ENCODE peak calls at places on chromosomes 6 and 20, in eight cellular contexts. O, D, K, B, F, C, U and W are unnamed samples.

GRCh38 chr6:44733868-44734267 is 346.4 kb downstream of the CDC5L start:
- DNase-seq in K (no peak), C (no peak), B (no peak), U (peak), D (peak), F (no peak), O (no peak), W (peak)

GRCh38 chr20:13788167-13788834 is 3.5 kb downstream of the NDUFAF5 start:
- DNase-seq in C (no peak), B (peak), K (no peak), F (peak), O (peak), D (peak), U (peak), W (peak)

GRCh38 chr6:16844183-16844582 is 82.9 kb upstream of the ATXN1 start:
- DNase-seq in C (no peak), D (no peak), O (no peak), F (no peak), K (no peak), U (no peak), B (no peak), W (no peak)

GRCh38 chr6:12832341-12832740 is 115.8 kb downstream of the PHACTR1 start:
- DNase-seq in C (no peak), F (no peak), O (no peak), K (no peak), U (no peak), B (no peak), D (no peak), W (no peak)

GRCh38 chr6:37819802-37820712 is 530 bp downstream of the ZFAND3 start:
- DNase-seq in B (peak), C (peak), F (peak), O (peak), D (peak), K (peak), U (peak), W (peak)

GRCh38 chr20:16761305-16761829 is 13.2 kb downstream of the OTOR start:
- DNase-seq in U (peak), D (peak), F (peak), B (peak), K (peak), O (peak), C (no peak), W (peak)

GRCh38 chr6:79570129-79570801 is 33.0 kb upstream of the LCA5 start:
- DNase-seq in C (no peak), O (peak), B (peak), K (no peak), F (peak), D (no peak), U (peak), W (no peak)

GRCh38 chr6:133587841-133588240 is 301.1 kb upstream of the TCF21 start:
- DNase-seq in O (no peak), C (no peak), D (no peak), F (peak), B (no peak), K (no peak), U (peak), W (no peak)

GRCh38 chr6:110581682-110582081 is 105.3 kb upstream of the SLC22A16 start:
- DNase-seq in C (no peak), B (no peak), K (no peak), D (no peak), F (no peak), O (no peak), U (peak), W (no peak)

GRCh38 chr6:39029156-39030011 is 19.2 kb upstream of the GLP1R start:
- DNase-seq in U (peak), B (peak), O (peak), D (no peak), C (no peak), F (no peak), K (no peak), W (no peak)

GRCh38 chr20:59742351-59743095 is 138.2 kb downstream of the PHACTR3 start:
- DNase-seq in B (no peak), C (no peak), U (no peak), F (no peak), K (no peak), D (no peak), O (no peak), W (no peak)

GRCh38 chr6:41257369-41258195 is 28.9 kb downstream of the TREM1 start:
- DNase-seq in D (peak), B (peak), C (no peak), U (peak), K (peak), F (peak), O (peak), W (peak)

GRCh38 chr6:16731503-16732018 is 29.7 kb downstream of the ATXN1 start:
- DNase-seq in F (no peak), O (no peak), C (no peak), U (no peak), B (peak), D (no peak), K (no peak), W (peak)

GRCh38 chr20:37994512-37994911 is 38.7 kb downstream of the TTI1 start:
- DNase-seq in F (no peak), O (peak), U (peak), B (peak), C (peak), K (no peak), D (peak), W (no peak)

GRCh38 chr6:105319331-105319730 is 83.6 kb downstream of the PREP start:
- DNase-seq in U (peak), C (no peak), F (no peak), O (no peak), K (no peak), B (peak), D (no peak), W (no peak)

GRCh38 chr6:125807293-125807692 is 16.5 kb downstream of the NCOA7 start:
- DNase-seq in O (no peak), F (no peak), D (no peak), K (no peak), U (no peak), C (no peak), B (no peak), W (no peak)

GRCh38 chr20:22921595-22922421 is 113.3 kb upstream of the SSTR4 start:
- DNase-seq in U (peak), F (peak), C (no peak), O (peak), D (no peak), B (peak), K (no peak), W (no peak)

GRCh38 chr6:150373260-150373701 is 4.5 kb downstream of the IYD start:
- DNase-seq in F (peak), D (no peak), B (peak), C (no peak), K (no peak), U (peak), O (peak), W (no peak)

GRCh38 chr6:56794421-56794820 is 151.7 kb upstream of the DST start:
- DNase-seq in F (no peak), O (no peak), K (no peak), B (no peak), D (no peak), C (no peak), U (no peak), W (no peak)

GRCh38 chr6:144588674-144589325 is 303.7 kb downstream of the UTRN start:
- DNase-seq in C (no peak), O (no peak), U (no peak), K (no peak), B (no peak), D (no peak), F (peak), W (no peak)

GRCh38 chr6:45371924-45372582 is 5.7 kb downstream of the SUPT3H start:
- DNase-seq in C (no peak), F (peak), B (no peak), D (no peak), O (no peak), K (no peak), U (no peak), W (no peak)

GRCh38 chr6:27605401-27606342 is 132.8 kb upstream of the ZNF184 start:
- DNase-seq in U (peak), B (peak), K (no peak), F (peak), D (no peak), O (peak), C (no peak), W (no peak)

GRCh38 chr6:45075246-45075645 is 252.9 kb upstream of the RUNX2 start:
- DNase-seq in O (peak), B (peak), K (no peak), F (peak), D (no peak), C (no peak), U (peak), W (no peak)

GRCh38 chr6:99096186-99096585 is 148.4 kb upstream of the FBXL4 start:
- DNase-seq in F (no peak), K (no peak), C (no peak), B (no peak), U (no peak), D (no peak), O (no peak), W (no peak)

GRCh38 chr20:19589731-19590362 is 168.2 kb upstream of the RIN2 start:
- DNase-seq in B (no peak), O (no peak), K (no peak), U (no peak), D (no peak), C (no peak), F (no peak), W (no peak)

GRCh38 chr6:3648724-3649123 is 102.8 kb downstream of the PXDC1 start:
- DNase-seq in D (no peak), C (no peak), K (no peak), U (no peak), F (no peak), O (no peak), B (no peak), W (no peak)

GRCh38 chr6:156585859-156586258 is 191.3 kb upstream of the ARID1B start:
- DNase-seq in D (no peak), C (no peak), K (no peak), F (no peak), U (peak), O (no peak), B (no peak), W (no peak)

GRCh38 chr20:45266977-45267376 is 12.6 kb upstream of the SLPI start:
- DNase-seq in B (peak), D (no peak), F (no peak), O (no peak), K (no peak), U (no peak), C (no peak), W (no peak)

GRCh38 chr6:133548409-133548808 is 307.3 kb downstream of the EYA4 start:
- DNase-seq in F (peak), B (no peak), U (peak), K (no peak), D (no peak), C (no peak), O (peak), W (peak)

GRCh38 chr6:26305097-26305841 is 59.7 kb upstream of the BTN3A2 start:
- DNase-seq in B (peak), U (peak), C (no peak), D (no peak), K (peak), F (peak), O (peak), W (no peak)

GRCh38 chr20:9066196-9066595 is 2.7 kb upstream of the PLCB4 start:
- DNase-seq in D (no peak), U (peak), C (no peak), O (no peak), B (no peak), K (no peak), F (no peak), W (no peak)

GRCh38 chr20:25062841-25063240 is 4.9 kb upstream of the ACSS1 start:
- DNase-seq in D (no peak), B (no peak), K (no peak), C (no peak), O (no peak), U (no peak), F (no peak), W (no peak)

GRCh38 chr20:39874049-39874893 is 814.8 kb downstream of the MAFB start:
- DNase-seq in D (peak), B (peak), K (peak), C (peak), F (peak), U (peak), O (peak), W (no peak)

GRCh38 chr20:47907031-47907670 is 121.9 kb upstream of the SULF2 start:
- DNase-seq in F (no peak), O (no peak), D (no peak), C (no peak), U (no peak), B (no peak), K (no peak), W (no peak)

GRCh38 chr6:161117329-161117707 is 125.7 kb downstream of the MAP3K4 start:
- DNase-seq in F (no peak), B (no peak), K (no peak), U (no peak), D (no peak), O (no peak), C (no peak), W (no peak)

GRCh38 chr20:48841861-48842529 is 14.2 kb upstream of the PREX1 start:
- DNase-seq in B (peak), U (peak), O (peak), D (no peak), C (no peak), K (no peak), F (peak), W (no peak)

GRCh38 chr20:10540636-10541493 is 105.8 kb downstream of the SLX4IP start:
- DNase-seq in K (no peak), O (peak), F (peak), B (peak), D (no peak), C (no peak), U (peak), W (no peak)

GRCh38 chr20:25478889-25479568 is 71.6 kb downstream of the GINS1 start:
- DNase-seq in U (no peak), C (no peak), K (no peak), D (no peak), B (no peak), O (no peak), F (no peak), W (no peak)

GRCh38 chr20:5448449-5449118 is 131.8 kb upstream of the PROKR2 start:
- DNase-seq in D (peak), F (peak), C (no peak), K (no peak), U (peak), B (peak), O (peak), W (no peak)

GRCh38 chr6:25138697-25139051 is 140.5 kb upstream of the CARMIL1 start:
- DNase-seq in O (no peak), K (no peak), F (peak), B (peak), U (no peak), D (no peak), C (no peak), W (no peak)

GRCh38 chr6:25142506-25142905 is 136.7 kb upstream of the CARMIL1 start:
- DNase-seq in O (no peak), D (no peak), K (no peak), F (no peak), C (no peak), U (no peak), B (no peak), W (no peak)

GRCh38 chr6:25136879-25137278 is 142.3 kb upstream of the CARMIL1 start:
- DNase-seq in D (no peak), B (no peak), O (no peak), C (no peak), U (peak), K (peak), F (peak), W (no peak)

GRCh38 chr6:25137497-25137896 is 141.7 kb upstream of the CARMIL1 start:
- DNase-seq in D (no peak), C (no peak), U (peak), F (peak), K (no peak), O (no peak), B (no peak), W (no peak)

GRCh38 chr6:25138024-25138696 is 141.0 kb upstream of the CARMIL1 start:
- DNase-seq in O (peak), D (peak), B (peak), K (peak), C (no peak), U (peak), F (peak), W (no peak)
- H3K4me3 ChIP-seq in O (peak), D (peak), B (peak), K (peak), C (peak), U (peak), F (peak), W (peak)

GRCh38 chr6:148441454-148441911 is 98.8 kb downstream of the SASH1 start:
- DNase-seq in B (peak), O (peak), C (no peak), U (peak), K (no peak), D (no peak), F (peak), W (no peak)
- TF ChIP-seq CTCF in B (no peak), O (no peak), C (no peak), U (no peak), K (no peak), D (no peak), F (no peak), W (no peak)

GRCh38 chr6:43075791-43076092 is 372 bp upstream of the PTK7 start:
- DNase-seq in C (no peak), O (no peak), U (no peak), F (no peak), D (no peak), K (no peak), B (no peak), W (no peak)

GRCh38 chr6:43076093-43076927 is at the start of gene PTK7:
- DNase-seq in K (peak), B (peak), O (peak), F (peak), U (peak), C (peak), D (peak), W (no peak)

GRCh38 chr6:43076928-43077809 is 1.1 kb downstream of the PTK7 start:
- DNase-seq in D (no peak), F (peak), K (peak), U (peak), O (peak), B (peak), C (peak), W (no peak)

GRCh38 chr6:43078651-43079050 is 2.5 kb downstream of the PTK7 start:
- DNase-seq in C (no peak), D (no peak), U (peak), B (no peak), F (no peak), O (peak), K (no peak), W (no peak)

DNA sequence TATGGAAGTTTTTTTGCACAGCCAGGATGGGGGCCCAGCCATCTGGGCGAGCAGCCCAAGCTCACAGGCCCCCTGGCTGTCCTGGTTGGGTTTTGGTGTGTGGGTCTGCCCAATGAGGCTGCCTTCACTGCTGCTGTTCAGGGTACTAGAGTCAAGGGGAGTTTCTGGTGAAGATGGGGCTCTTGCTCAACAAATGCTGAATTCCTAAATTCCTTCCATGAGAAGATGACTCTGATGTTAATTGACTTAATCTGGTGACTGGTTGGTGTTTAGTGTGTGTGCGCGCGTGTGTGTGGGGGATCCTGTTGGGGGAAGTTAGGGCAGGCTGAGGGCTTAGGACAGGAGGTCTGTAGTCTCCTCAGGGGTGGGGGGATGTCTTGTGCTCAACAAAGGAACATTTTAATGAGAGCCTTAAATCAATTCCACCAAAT is 1.9 kb downstream of the PTK7 start:
- DNase-seq in C (no peak), U (peak), K (no peak), B (no peak), D (no peak), F (no peak), O (no peak), W (no peak)
- H3K4me3 ChIP-seq in C (peak), U (peak), K (peak), B (peak), D (peak), F (peak), O (peak), W (no peak)

GRCh38 chr6:106807946-106808611 is 166.4 kb downstream of the CD24 start:
- DNase-seq in D (no peak), F (no peak), C (no peak), U (no peak), B (peak), O (no peak), K (no peak), W (no peak)
- TF ChIP-seq CTCF in D (no peak), F (no peak), C (no peak), U (no peak), B (peak), O (no peak), K (no peak), W (no peak)

DNA sequence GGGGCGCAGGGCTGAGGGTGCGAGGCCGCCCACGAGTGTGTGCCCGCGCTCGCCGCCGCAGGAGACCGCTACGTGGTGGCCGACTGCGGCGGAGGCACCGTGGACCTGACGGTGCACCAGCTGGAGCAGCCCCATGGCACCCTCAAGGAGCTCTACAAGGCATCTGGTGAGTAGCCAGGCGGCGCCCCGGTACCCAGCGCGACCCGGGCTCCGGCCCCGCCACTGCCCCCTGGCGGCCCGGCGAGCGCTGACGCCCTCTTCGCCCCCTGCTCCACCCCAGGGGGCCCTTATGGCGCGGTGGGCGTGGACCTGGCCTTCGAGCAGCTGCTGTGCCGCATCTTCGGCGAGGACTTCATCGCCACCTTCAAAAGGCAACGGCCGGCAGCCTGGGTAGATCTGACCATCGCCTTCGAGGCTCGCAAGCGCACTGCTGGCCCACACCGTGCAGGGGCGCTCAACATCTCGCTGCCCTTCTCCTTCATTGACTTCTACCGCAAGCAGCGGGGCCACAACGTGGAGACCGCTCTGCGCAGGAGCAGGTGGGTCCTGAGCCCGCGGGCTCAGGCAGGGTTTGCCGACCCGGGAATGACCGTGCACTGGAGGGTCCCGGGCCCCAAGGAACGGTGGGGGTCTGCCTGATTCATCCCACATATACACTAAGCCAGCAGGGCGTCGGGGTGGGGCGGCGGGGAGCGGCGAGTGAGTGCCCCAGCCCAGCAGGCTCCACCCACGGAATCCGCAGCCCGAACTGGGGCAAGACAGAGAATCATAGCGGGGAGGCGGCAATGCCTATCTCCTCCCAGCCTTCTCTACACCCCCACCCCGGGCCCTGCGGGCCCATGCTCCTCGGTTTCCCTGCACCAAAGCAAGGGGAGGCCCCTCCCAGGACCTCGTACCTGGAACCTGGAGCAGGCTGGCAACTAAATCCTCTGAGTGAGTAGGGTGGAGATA is 17.5 kb downstream of the HSPA12B start:
- DNase-seq in K (no peak), D (no peak), O (no peak), C (peak), B (no peak), F (no peak), U (no peak), W (no peak)
- H3K4me3 ChIP-seq in K (no peak), D (no peak), O (peak), C (no peak), B (no peak), F (no peak), U (no peak), W (no peak)

DNA sequence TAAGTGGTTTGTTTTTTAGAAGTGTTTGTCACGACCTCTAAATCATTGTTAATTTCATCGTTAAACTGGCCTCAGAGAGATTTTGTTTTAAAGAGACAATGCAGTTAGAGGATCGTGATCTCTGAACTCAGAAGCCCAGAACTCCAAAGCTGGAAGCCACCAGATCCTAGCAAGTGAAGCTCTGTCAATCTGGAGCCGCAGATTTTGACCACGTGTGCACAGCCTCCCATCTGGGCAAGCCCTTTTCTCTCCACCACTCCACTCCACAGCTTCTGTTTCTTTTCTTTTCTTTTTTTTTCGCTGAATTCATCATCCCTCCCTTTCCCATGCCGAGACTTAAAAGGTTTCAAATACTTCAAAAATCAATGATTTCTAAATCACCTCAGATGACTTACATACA is 142.2 kb upstream of the ESR1 start:
- DNase-seq in O (no peak), C (no peak), K (no peak), D (no peak), B (no peak), U (no peak), F (no peak), W (no peak)
- TF ChIP-seq CTCF in O (no peak), C (no peak), K (no peak), D (no peak), B (no peak), U (no peak), F (no peak), W (no peak)

GRCh38 chr6:36121752-36122494 is 8.4 kb upstream of the MAPK13 start:
- DNase-seq in O (no peak), D (no peak), B (no peak), F (no peak), K (no peak), U (no peak), C (no peak), W (no peak)
- H3K4me3 ChIP-seq in O (no peak), D (no peak), B (no peak), F (no peak), K (no peak), U (no peak), C (no peak), W (no peak)